ENCODE peak calls at places on chromosome X, in seven cellular contexts. B, H, Y, Z, S, G and K are unnamed samples.

GRCh38 chrX:130778773-130779172 is 124.2 kb downstream of the ENOX2 start:
- DNase-seq in Y (no peak), Z (no peak), B (no peak), H (no peak), S (no peak), G (no peak), K (no peak)

GRCh38 chrX:69136546-69137331 is 28.5 kb downstream of the PJA1 start:
- DNase-seq in Y (no peak), H (no peak), B (no peak), G (peak), Z (peak), S (no peak), K (no peak)

GRCh38 chrX:22666441-22666840 is 333.3 kb upstream of the DDX53 start:
- DNase-seq in B (no peak), G (peak), H (peak), Y (no peak), Z (no peak), S (peak), K (peak)

GRCh38 chrX:47936224-47936939 is 67.4 kb downstream of the ZNF182 start:
- DNase-seq in Z (no peak), H (no peak), Y (no peak), G (no peak), B (no peak), S (peak), K (no peak)

GRCh38 chrX:52988985-52989917 is 30.9 kb upstream of the FAM156A start:
- DNase-seq in B (no peak), Z (peak), H (no peak), S (no peak), Y (no peak), G (no peak), K (no peak)

GRCh38 chrX:106670631-106671030 is 55.9 kb upstream of the RNF128 start:
- DNase-seq in S (no peak), H (no peak), G (no peak), B (no peak), Z (no peak), Y (no peak), K (no peak)

GRCh38 chrX:54024350-54024749 is 19.9 kb downstream of the PHF8 start:
- DNase-seq in H (no peak), S (no peak), B (no peak), Z (no peak), G (no peak), Y (no peak), K (no peak)

GRCh38 chrX:48737940-48738339 is 23.6 kb upstream of the GLOD5 start:
- DNase-seq in Y (no peak), Z (no peak), B (no peak), G (no peak), S (no peak), H (no peak), K (no peak)

GRCh38 chrX:17689971-17690409 is 47.3 kb upstream of the SCML1 start:
- DNase-seq in G (peak), S (peak), Y (peak), B (peak), Z (peak), H (peak), K (no peak)

GRCh38 chrX:31392541-31392940 is 320.7 kb upstream of the FTHL17 start:
- DNase-seq in Z (no peak), S (no peak), Y (no peak), H (no peak), B (no peak), G (no peak), K (no peak)

GRCh38 chrX:48667504-48667903 is 16.1 kb upstream of the WAS start:
- DNase-seq in S (no peak), H (no peak), Z (no peak), G (no peak), Y (no peak), B (no peak), K (no peak)

GRCh38 chrX:42241421-42241820 is 318.1 kb upstream of the CASK start:
- DNase-seq in G (no peak), H (no peak), S (no peak), Z (no peak), Y (no peak), B (no peak), K (no peak)

GRCh38 chrX:17395154-17395553 is 20.2 kb downstream of the NHS start:
- DNase-seq in Y (no peak), Z (no peak), B (no peak), S (no peak), G (no peak), H (no peak), K (no peak)

GRCh38 chrX:57918750-57919436 is 8.6 kb upstream of the ZXDA start:
- DNase-seq in Y (no peak), H (peak), S (no peak), G (no peak), B (no peak), Z (peak), K (no peak)

GRCh38 chrX:110851780-110852179 is 56.2 kb upstream of the CHRDL1 start:
- DNase-seq in H (no peak), Y (no peak), S (no peak), Z (no peak), B (peak), G (no peak), K (no peak)